ENCODE peak calls at places on chromosomes 1 and 21, in nine cellular contexts. X is activated CD4-positive, alpha-beta T cell treated with anti-CD3 and anti-CD28 coated beads, Interleukin-2, amount 10 ng/mL, durations not matched to agents 7 days and 5 days; S is NCI-H748 treated with DMSO at 0.1 percent for 48 hours; Q is T-helper 2 cell; T is stimulated activated naive CD8-positive, alpha-beta T cell treated with anti-CD3 and anti-CD28 coated beads, Interleukin-15, amount 100 ng/mL, for 72 hours; U is thoracic aorta; F is heart left ventricle; B is stimulated activated CD8-positive, alpha-beta memory T cell treated with anti-CD3 and anti-CD28 coated beads, Interleukin-15, amount 100 ng/mL, for 24 hours; O is stimulated activated naive B cell treated with anti-CD40 and anti-IgM and Interleukin-4, amounts not matched to agents 10 μg/mL and 1 μg/mL and 100 μg/mL, for 72 hours. H is an unnamed sample.

GRCh38 chr1:220031290-220031689 is 15.0 kb downstream of the EPRS1 start:
- DNase-seq in X (no peak), S (no peak), Q (no peak), T (no peak), U (no peak), F (no peak), B (no peak), O (no peak), H (no peak)

GRCh38 chr1:165828581-165829329 is 1.3 kb downstream of the UCK2 start:
- DNase-seq in X (no peak), S (peak; percentile 75), Q (no peak), T (peak; percentile 16), U (no peak), F (peak; percentile 39), B (no peak), O (peak; percentile 18), H (no peak)

GRCh38 chr1:90488451-90488850 is 228.7 kb downstream of the BARHL2 start:
- DNase-seq in X (no peak), S (no peak), Q (no peak), T (no peak), U (no peak), F (no peak), B (no peak), O (no peak), H (no peak)

GRCh38 chr1:24139846-24140425 is 3.0 kb downstream of the IL22RA1 start:
- DNase-seq in X (no peak), S (no peak), Q (no peak), T (no peak), U (no peak), F (no peak), B (no peak), O (no peak), H (peak; percentile 35)

GRCh38 chr1:15584489-15585363 is at the start of gene AGMAT:
- DNase-seq in X (peak; percentile 62), S (no peak), Q (no peak), T (peak; percentile 75), U (no peak), F (no peak), B (peak; percentile 39), O (peak; percentile 67), H (peak; percentile 74)

GRCh38 chr21:21039624-21040023 is 41.4 kb downstream of the NCAM2 start:
- DNase-seq in X (no peak), S (no peak), Q (no peak), T (no peak), U (no peak), F (no peak), B (no peak), O (no peak), H (no peak)

GRCh38 chr1:228515200-228515834 is 28.1 kb downstream of the RNF187 start:
- DNase-seq in X (peak; percentile 48), S (no peak), Q (no peak), T (no peak), U (no peak), F (no peak), B (no peak), O (no peak), H (no peak)

GRCh38 chr1:201912832-201913231 is 24.1 kb downstream of the SHISA4 start:
- DNase-seq in X (no peak), S (no peak), Q (no peak), T (no peak), U (no peak), F (no peak), B (no peak), O (no peak), H (no peak)

GRCh38 chr1:151799179-151800022 is 5.8 kb downstream of the LINGO4 start:
- DNase-seq in X (no peak), S (no peak), Q (no peak), T (no peak), U (no peak), F (no peak), B (no peak), O (no peak), H (no peak)